ENCODE peak calls at places on chromosomes 13 and 19, in five cellular contexts. F is stimulated activated CD4-positive, alpha-beta T cell treated with anti-CD3 and anti-CD28 coated beads, Interleukin-2, amount 100 ng/mL, for 24 hours; T is natural killer cell; Y is activated CD4-positive, alpha-beta T cell treated with anti-CD3 and anti-CD28 coated beads, Interleukin-2, amount 10 ng/mL, durations not matched to agents 7 days and 5 days; O is central memory CD4-positive, alpha-beta T cell. D is an unnamed sample.

GRCh38 chr19:55481148-55482127 is 3.5 kb upstream of the NAT14 start:
- DNase-seq in F (no peak), T (no peak), Y (no peak), O (no peak), D (no peak)

GRCh38 chr13:28489536-28489935 is 5.4 kb downstream of the FLT1 start:
- DNase-seq in F (no peak), T (no peak), Y (no peak), O (no peak), D (peak)

GRCh38 chr19:53055117-53055516 is 10.6 kb downstream of the ERVV-2 start:
- DNase-seq in F (no peak), T (no peak), Y (no peak), O (no peak), D (no peak)

GRCh38 chr13:30191491-30192100 is 115.8 kb downstream of the KATNAL1 start:
- DNase-seq in F (no peak), T (no peak), Y (no peak), O (no peak), D (peak)

GRCh38 chr19:55809381-55810058 is 22.3 kb downstream of the NLRP11 start:
- DNase-seq in F (peak), T (no peak), Y (peak), O (peak), D (peak)

GRCh38 chr13:50129923-50130685 is 114.9 kb downstream of the KCNRG start:
- DNase-seq in F (peak), T (peak), Y (peak), O (peak), D (peak)

GRCh38 chr19:21432590-21432989 is 35.7 kb downstream of the ZNF493 start:
- DNase-seq in F (no peak), T (no peak), Y (no peak), O (no peak), D (no peak)

GRCh38 chr13:51770681-51771417 is 33.1 kb downstream of the DHRS12 start:
- DNase-seq in F (no peak), T (no peak), Y (no peak), O (no peak), D (no peak)

GRCh38 chr19:57888107-57888493 is 737 bp downstream of the ZNF814 start:
- DNase-seq in F (no peak), T (no peak), Y (no peak), O (no peak), D (no peak)

GRCh38 chr13:23445794-23446193 is 12.3 kb upstream of the SACS start:
- DNase-seq in F (no peak), T (no peak), Y (no peak), O (no peak), D (no peak)

GRCh38 chr13:50584856-50585580 is 258.5 kb downstream of the DLEU7 start:
- DNase-seq in F (no peak), T (no peak), Y (no peak), O (no peak), D (no peak)

GRCh38 chr13:97460004-97460756 is 26.2 kb downstream of the RAP2A start:
- DNase-seq in F (no peak), T (no peak), Y (no peak), O (no peak), D (no peak)

GRCh38 chr13:40530961-40531360 is 135.5 kb downstream of the FOXO1 start:
- DNase-seq in F (no peak), T (no peak), Y (no peak), O (no peak), D (no peak)

GRCh38 chr19:51292971-51293370 is 18.5 kb upstream of the IGLON5 start:
- DNase-seq in F (no peak), T (no peak), Y (no peak), O (no peak), D (no peak)

GRCh38 chr13:99922631-99923404 is 48.7 kb downstream of the ZIC5 start:
- DNase-seq in F (no peak), T (no peak), Y (no peak), O (no peak), D (no peak)

GRCh38 chr13:37878496-37878895 is 8.9 kb upstream of the TRPC4 start:
- DNase-seq in F (no peak), T (no peak), Y (no peak), O (no peak), D (no peak)

GRCh38 chr19:46392252-46392801 is 21.0 kb downstream of the CCDC8 start:
- DNase-seq in F (no peak), T (no peak), Y (no peak), O (no peak), D (peak)

GRCh38 chr13:72694314-72694713 is 33.1 kb downstream of the MZT1 start:
- DNase-seq in F (no peak), T (no peak), Y (no peak), O (no peak), D (no peak)

GRCh38 chr13:23608704-23609413 is 38.6 kb downstream of the TNFRSF19 start:
- DNase-seq in F (no peak), T (no peak), Y (no peak), O (no peak), D (no peak)

GRCh38 chr19:46076951-46077814 is 36.4 kb upstream of the IGFL4 start:
- DNase-seq in F (peak), T (no peak), Y (peak), O (no peak), D (peak)

GRCh38 chr19:48964205-48965032 is 690 bp upstream of the FTL start:
- DNase-seq in F (no peak), T (no peak), Y (no peak), O (no peak), D (peak)

GRCh38 chr13:59584902-59585670 is 578.6 kb downstream of the DIAPH3 start:
- DNase-seq in F (no peak), T (no peak), Y (no peak), O (no peak), D (no peak)

GRCh38 chr13:75691183-75691582 is 55.1 kb downstream of the LMO7 start:
- DNase-seq in F (no peak), T (no peak), Y (no peak), O (no peak), D (no peak)

GRCh38 chr13:55615080-55615479 is 1525.6 kb upstream of the PRR20A start:
- DNase-seq in F (no peak), T (no peak), Y (no peak), O (no peak), D (no peak)

GRCh38 chr13:113917523-113918371 is 53.9 kb upstream of the GAS6 start:
- DNase-seq in F (no peak), T (no peak), Y (peak), O (no peak), D (no peak)

GRCh38 chr19:5504115-5504514 is 48.9 kb downstream of the ZNRF4 start:
- DNase-seq in F (no peak), T (no peak), Y (no peak), O (no peak), D (no peak)

GRCh38 chr13:108419768-108420167 is 150.2 kb downstream of the TNFSF13B start:
- DNase-seq in F (no peak), T (no peak), Y (no peak), O (no peak), D (no peak)

GRCh38 chr19:42253245-42254082 is 1.5 kb downstream of the ERF start:
- DNase-seq in F (peak), T (peak), Y (peak), O (peak), D (no peak)

GRCh38 chr19:33904681-33905080 is 108.0 kb downstream of the KCTD15 start:
- DNase-seq in F (no peak), T (no peak), Y (no peak), O (no peak), D (no peak)

GRCh38 chr13:67008075-67008668 is 222.0 kb downstream of the PCDH9 start:
- DNase-seq in F (no peak), T (no peak), Y (no peak), O (no peak), D (no peak)

GRCh38 chr19:3125900-3126524 is 9.8 kb upstream of the GNA15 start:
- DNase-seq in F (peak), T (peak), Y (peak), O (peak), D (no peak)

GRCh38 chr19:18379803-18380747 is 5.9 kb upstream of the GDF15 start:
- DNase-seq in F (no peak), T (no peak), Y (no peak), O (no peak), D (peak)

GRCh38 chr19:52307275-52307674 is 10.3 kb downstream of the ZNF480 start:
- DNase-seq in F (peak), T (no peak), Y (peak), O (no peak), D (no peak)

GRCh38 chr19:18665771-18666202 is 17.7 kb upstream of the CRTC1 start:
- DNase-seq in F (no peak), T (no peak), Y (no peak), O (no peak), D (no peak)

GRCh38 chr13:113089693-113090414 is 15.7 kb upstream of the F7 start:
- DNase-seq in F (no peak), T (no peak), Y (no peak), O (no peak), D (no peak)

GRCh38 chr19:1181606-1182005 is 7.5 kb upstream of the SBNO2 start:
- DNase-seq in F (no peak), T (no peak), Y (no peak), O (no peak), D (no peak)

GRCh38 chr19:11483176-11484111 is 2.6 kb upstream of the ELAVL3 start:
- DNase-seq in F (no peak), T (no peak), Y (no peak), O (no peak), D (no peak)

GRCh38 chr19:55086730-55087541 is 11.3 kb downstream of the EPS8L1 start:
- DNase-seq in F (peak), T (peak), Y (peak), O (peak), D (peak)

D was measured in GM04504.